ENCODE peak calls at places on chromosomes 3 and 15, in nine cellular contexts. O, V, D, E, W, C, M, P and S are unnamed samples.
A peak's percentile ranks its signal among the peaks of the same experiment; 100 is the strongest.

GRCh38 chr15:22944651-22945050 is 35.5 kb downstream of the CYFIP1 start:
- DNase-seq in O (no peak), V (no peak), D (no peak), E (no peak), W (no peak), C (no peak), M (no peak), P (no peak), S (no peak)

GRCh38 chr3:187586226-187586625 is 84.0 kb downstream of the SST start:
- DNase-seq in O (no peak), V (no peak), D (no peak), E (no peak), W (no peak), C (no peak), M (no peak), P (no peak), S (no peak)

GRCh38 chr15:78037779-78038305 is 39.7 kb downstream of the TBC1D2B start:
- DNase-seq in O (no peak), V (no peak), D (no peak), E (no peak), W (no peak), C (no peak), M (no peak), P (no peak), S (no peak)

GRCh38 chr15:82178061-82178460 is 84.5 kb downstream of the EFL1 start:
- DNase-seq in O (no peak), V (peak; percentile 80), D (no peak), E (no peak), W (no peak), C (no peak), M (no peak), P (no peak), S (no peak)

GRCh38 chr3:145219355-145220196 is 941.4 kb downstream of the PLOD2 start:
- DNase-seq in O (no peak), V (no peak), D (no peak), E (no peak), W (no peak), C (peak; percentile 37), M (no peak), P (no peak), S (no peak)

GRCh38 chr3:123376451-123377172 is 72.3 kb downstream of the ADCY5 start:
- DNase-seq in O (no peak), V (no peak), D (no peak), E (no peak), W (no peak), C (no peak), M (no peak), P (no peak), S (no peak)

GRCh38 chr3:122679467-122680291 is 960 bp upstream of the PARP14 start:
- DNase-seq in O (no peak), V (no peak), D (no peak), E (no peak), W (peak; percentile 40), C (peak; percentile 7), M (no peak), P (no peak), S (peak; percentile 32)

GRCh38 chr3:100044369-100044768 is 69.9 kb downstream of the FILIP1L start:
- DNase-seq in O (no peak), V (no peak), D (no peak), E (no peak), W (no peak), C (no peak), M (no peak), P (no peak), S (no peak)

GRCh38 chr15:89761929-89762328 is 10.9 kb upstream of the MESP1 start:
- DNase-seq in O (no peak), V (no peak), D (no peak), E (no peak), W (no peak), C (no peak), M (no peak), P (no peak), S (no peak)

GRCh38 chr3:3545360-3545759 is 253.9 kb upstream of the LRRN1 start:
- DNase-seq in O (no peak), V (no peak), D (no peak), E (no peak), W (no peak), C (no peak), M (no peak), P (no peak), S (no peak)

GRCh38 chr15:88661766-88662556 is 23.1 kb downstream of the ISG20 start:
- DNase-seq in O (no peak), V (no peak), D (no peak), E (no peak), W (no peak), C (no peak), M (no peak), P (no peak), S (no peak)

GRCh38 chr15:32704343-32705076 is 13.3 kb upstream of the GREM1 start:
- DNase-seq in O (no peak), V (peak; percentile 53), D (no peak), E (no peak), W (no peak), C (no peak), M (no peak), P (no peak), S (no peak)